ENCODE peak calls at places on chromosome 16, in nine cellular contexts. C is HCT116; L is small intestine; H is CD4-positive, alpha-beta T cell; W is Kasumi-1; S is stimulated activated CD4-positive, alpha-beta T cell treated with anti-CD3 and anti-CD28 coated beads, Interleukin-1b, Interleukin-23, amount 100 ng/mL, for 1 hour; O is memory B cell; A is stimulated activated CD8-positive, alpha-beta memory T cell treated with anti-CD3 and anti-CD28 coated beads, Interleukin-15, amount 100 ng/mL, for 1 hour; X is non-pigmented ciliary epithelial cell. V is an unnamed sample.

GRCh38 chr16:81366316-81366932 is 51.7 kb downstream of the GAN start:
- DNase-seq in C (peak; percentile 46), L (peak; percentile 53), H (no peak), W (peak; percentile 85), S (no peak), O (peak; percentile 58), A (no peak), X (no peak), V (peak; percentile 81)

GRCh38 chr16:56931253-56931768 is 631 bp upstream of the HERPUD1 start:
- DNase-seq in C (no peak), L (peak; percentile 54), H (no peak), W (peak; percentile 63), S (peak; percentile 3), O (peak; percentile 92), A (no peak), X (no peak), V (no peak)

GRCh38 chr16:10345629-10346028 is 40.2 kb upstream of the ATF7IP2 start:
- DNase-seq in C (no peak), L (no peak), H (no peak), W (no peak), S (no peak), O (no peak), A (no peak), X (no peak), V (no peak)

GRCh38 chr16:46772463-46772862 is 24.3 kb upstream of the MYLK3 start:
- DNase-seq in C (no peak), L (no peak), H (no peak), W (no peak), S (no peak), O (no peak), A (no peak), X (no peak), V (no peak)

GRCh38 chr16:13296206-13296605 is 394.8 kb downstream of the SHISA9 start:
- DNase-seq in C (no peak), L (no peak), H (no peak), W (no peak), S (no peak), O (no peak), A (no peak), X (no peak), V (no peak)

GRCh38 chr16:16131204-16131603 is 92.1 kb downstream of the ABCC6 start:
- DNase-seq in C (no peak), L (no peak), H (no peak), W (no peak), S (no peak), O (no peak), A (no peak), X (no peak), V (no peak)

GRCh38 chr16:80527297-80527696 is 13.5 kb upstream of the DYNLRB2 start:
- DNase-seq in C (peak; percentile 8), L (peak; percentile 35), H (peak; percentile 31), W (peak; percentile 70), S (no peak), O (peak; percentile 13), A (no peak), X (no peak), V (peak; percentile 17)

GRCh38 chr16:87076950-87077749 is 240.0 kb downstream of the C16orf95 start:
- DNase-seq in C (peak; percentile 94), L (peak; percentile 53), H (no peak), W (peak; percentile 37), S (no peak), O (peak; percentile 12), A (no peak), X (no peak), V (peak; percentile 33)

GRCh38 chr16:1763521-1764511 is 7.5 kb downstream of the NME3 start:
- DNase-seq in C (no peak), L (no peak), H (no peak), W (peak; percentile 1), S (no peak), O (no peak), A (no peak), X (no peak), V (peak; percentile 46)

GRCh38 chr16:47928008-47928407 is 227.8 kb downstream of the ABCC12 start:
- DNase-seq in C (peak; percentile 24), L (peak; percentile 1), H (no peak), W (no peak), S (no peak), O (no peak), A (no peak), X (no peak), V (no peak)

GRCh38 chr16:14070877-14071575 is at the start of gene MRTFB:
- DNase-seq in C (peak; percentile 55), L (peak; percentile 86), H (peak; percentile 74), W (peak; percentile 21), S (peak; percentile 54), O (peak; percentile 87), A (peak; percentile 55), X (no peak), V (peak; percentile 87)

GRCh38 chr16:58628845-58629680 is 563 bp downstream of the CNOT1 start:
- DNase-seq in C (no peak), L (peak; percentile 77), H (peak; percentile 51), W (peak; percentile 43), S (peak; percentile 3), O (peak; percentile 38), A (peak; percentile 17), X (no peak), V (peak; percentile 63)

GRCh38 chr16:64654137-64654652 is 467.7 kb downstream of the CDH11 start:
- DNase-seq in C (no peak), L (no peak), H (no peak), W (no peak), S (no peak), O (no peak), A (no peak), X (no peak), V (peak; percentile 61)

GRCh38 chr16:54080524-54081008 is 206.0 kb downstream of the IRX3 start:
- DNase-seq in C (no peak), L (no peak), H (no peak), W (no peak), S (no peak), O (no peak), A (no peak), X (peak; percentile 97), V (peak; percentile 90)

GRCh38 chr16:1152651-1153259 is at the start of gene CACNA1H:
- DNase-seq in C (no peak), L (no peak), H (peak; percentile 55), W (no peak), S (peak; percentile 8), O (no peak), A (peak; percentile 19), X (no peak), V (peak; percentile 72)

V was measured in adipocyte.